ENCODE peak calls at places on chromosome 5, in ten cellular contexts. V, K, S, J, O, D, Z, M, C and E are unnamed samples.

GRCh38 chr5:150120062-150120441 is 33.7 kb upstream of the CSF1R start:
- DNase-seq in V (no peak), K (no peak), S (no peak), J (no peak), O (no peak), D (no peak), Z (no peak), M (no peak), C (no peak), E (no peak)

GRCh38 chr5:31193026-31193425 is 460 bp upstream of the CDH6 start:
- DNase-seq in V (no peak), K (no peak), S (no peak), J (no peak), O (no peak), D (no peak), Z (no peak), M (no peak), C (no peak), E (no peak)

GRCh38 chr5:126004636-126005035 is 418.6 kb upstream of the GRAMD2B start:
- DNase-seq in V (no peak), K (no peak), S (no peak), J (no peak), O (no peak), D (no peak), Z (no peak), M (peak), C (no peak), E (no peak)

GRCh38 chr5:121819661-121820261 is 31.9 kb upstream of the FTMT start:
- DNase-seq in V (no peak), K (no peak), S (no peak), J (no peak), O (no peak), D (no peak), Z (no peak), M (no peak), C (no peak), E (peak)

GRCh38 chr5:123344819-123345426 is 78.3 kb downstream of the CEP120 start:
- DNase-seq in V (peak), K (peak), S (peak), J (no peak), O (no peak), D (peak), Z (peak), M (peak), C (no peak), E (peak)

GRCh38 chr5:110092955-110093785 is 403.4 kb downstream of the MAN2A1 start:
- DNase-seq in V (no peak), K (peak), S (no peak), J (no peak), O (no peak), D (peak), Z (no peak), M (no peak), C (no peak), E (no peak)

GRCh38 chr5:159775890-159776289 is 140.4 kb upstream of the ADRA1B start:
- DNase-seq in V (no peak), K (no peak), S (peak), J (no peak), O (no peak), D (no peak), Z (no peak), M (peak), C (no peak), E (no peak)

GRCh38 chr5:65100846-65101678 is 332.3 kb downstream of the CWC27 start:
- DNase-seq in V (peak), K (peak), S (peak), J (peak), O (peak), D (peak), Z (peak), M (peak), C (peak), E (peak)

GRCh38 chr5:82312373-82312856 is 34.3 kb upstream of the RPS23 start:
- DNase-seq in V (peak), K (peak), S (peak), J (peak), O (peak), D (peak), Z (peak), M (peak), C (peak), E (peak)

GRCh38 chr5:1002271-1002546 is 6.4 kb upstream of the NKD2 start:
- DNase-seq in V (no peak), K (no peak), S (no peak), J (no peak), O (no peak), D (no peak), Z (peak), M (no peak), C (no peak), E (no peak)

GRCh38 chr5:1004598-1005361 is 3.8 kb upstream of the NKD2 start:
- DNase-seq in V (peak), K (no peak), S (no peak), J (no peak), O (no peak), D (peak), Z (peak), M (peak), C (no peak), E (peak)

GRCh38 chr5:1003296-1003937 is 5.2 kb upstream of the NKD2 start:
- DNase-seq in V (peak), K (no peak), S (no peak), J (peak), O (no peak), D (no peak), Z (peak), M (peak), C (peak), E (peak)

GRCh38 chr5:1001406-1002270 is 7.0 kb upstream of the NKD2 start:
- DNase-seq in V (no peak), K (no peak), S (no peak), J (no peak), O (no peak), D (no peak), Z (no peak), M (no peak), C (no peak), E (no peak)

GRCh38 chr5:1002836-1003235 is 5.8 kb upstream of the NKD2 start:
- DNase-seq in V (no peak), K (no peak), S (no peak), J (no peak), O (no peak), D (no peak), Z (no peak), M (no peak), C (no peak), E (no peak)
- H3K4me2 ChIP-seq in V (peak), K (no peak), S (no peak), J (no peak), O (no peak), D (no peak), Z (no peak), M (no peak), C (peak), E (no peak)

GRCh38 chr5:172188033-172188892 is at the start of gene STK10:
- DNase-seq in V (peak), K (peak), S (peak), J (peak), O (no peak), D (peak), Z (peak), M (peak), C (peak), E (peak)

GRCh38 chr5:172186114-172186695 is 1.8 kb downstream of the STK10 start:
- DNase-seq in V (no peak), K (no peak), S (no peak), J (no peak), O (no peak), D (no peak), Z (peak), M (no peak), C (no peak), E (no peak)

GRCh38 chr5:172187118-172188032 is 649 bp downstream of the STK10 start:
- DNase-seq in V (peak), K (peak), S (peak), J (peak), O (no peak), D (peak), Z (peak), M (peak), C (peak), E (peak)

GRCh38 chr5:172189693-172190296 is 1.8 kb upstream of the STK10 start:
- DNase-seq in V (no peak), K (no peak), S (no peak), J (no peak), O (no peak), D (no peak), Z (no peak), M (no peak), C (no peak), E (no peak)

GRCh38 chr5:172188893-172189692 is 1.1 kb upstream of the STK10 start:
- DNase-seq in V (no peak), K (no peak), S (peak), J (no peak), O (no peak), D (peak), Z (no peak), M (peak), C (no peak), E (no peak)
- TF ChIP-seq EZH2 in V (no peak), K (no peak), S (no peak), J (no peak), O (no peak), D (no peak), Z (no peak), M (no peak), C (no peak), E (no peak)

GRCh38 chr5:173331956-173332479 is 3.8 kb upstream of the STC2 start:
- DNase-seq in V (peak), K (peak), S (peak), J (peak), O (no peak), D (peak), Z (peak), M (peak), C (peak), E (peak)
- H3K4me2 ChIP-seq in V (peak), K (no peak), S (no peak), J (no peak), O (no peak), D (no peak), Z (no peak), M (no peak), C (peak), E (no peak)

DNA sequence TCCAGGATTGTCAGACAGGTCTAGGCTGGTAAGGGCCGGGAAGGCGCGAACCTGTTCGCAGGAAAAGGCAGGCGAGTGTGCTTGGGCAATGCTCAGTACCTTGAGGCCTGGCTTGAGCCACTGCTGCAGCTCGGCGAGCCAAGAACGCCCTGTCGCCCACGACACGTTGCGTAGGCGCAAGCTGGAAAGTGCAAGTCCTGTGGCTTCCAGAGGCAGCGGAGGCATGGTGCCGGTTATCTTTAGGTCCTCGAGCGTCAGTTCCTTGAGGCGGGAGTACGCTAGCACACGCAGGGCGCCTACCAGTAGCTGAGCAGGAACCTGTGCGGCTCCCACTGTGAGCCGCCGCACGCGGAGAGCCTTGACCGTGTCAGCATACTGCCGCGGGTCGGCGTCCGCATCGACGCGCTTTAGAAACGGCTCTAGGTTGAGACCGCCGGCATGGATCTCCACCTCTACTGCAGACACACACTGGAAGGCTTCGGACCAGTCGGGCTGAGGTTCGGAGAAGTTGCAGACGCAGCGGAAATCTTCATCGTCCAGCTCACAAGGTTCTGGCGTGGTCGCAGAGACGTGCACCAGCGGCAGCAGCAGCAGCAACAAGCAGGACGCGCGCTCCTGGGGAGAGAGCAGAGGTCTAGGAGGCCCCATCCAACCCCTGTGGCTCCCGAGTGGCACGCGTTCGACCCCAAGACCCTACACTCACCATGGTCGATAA is 452 bp downstream of the CD14 start:
- DNase-seq in V (no peak), K (no peak), S (peak), J (no peak), O (no peak), D (no peak), Z (peak), M (peak), C (no peak), E (no peak)
- TF ChIP-seq EZH2 in V (no peak), K (no peak), S (peak), J (no peak), O (no peak), D (no peak), Z (no peak), M (no peak), C (no peak), E (no peak)

GRCh38 chr5:124655943-124656459 is 90.4 kb downstream of the ZNF608 start:
- DNase-seq in V (peak), K (peak), S (peak), J (peak), O (no peak), D (no peak), Z (no peak), M (peak), C (peak), E (peak)

GRCh38 chr5:124661317-124662141 is 84.9 kb downstream of the ZNF608 start:
- DNase-seq in V (peak), K (peak), S (peak), J (peak), O (peak), D (peak), Z (no peak), M (peak), C (peak), E (peak)

GRCh38 chr5:124659798-124660197 is 86.6 kb downstream of the ZNF608 start:
- DNase-seq in V (no peak), K (no peak), S (no peak), J (no peak), O (no peak), D (no peak), Z (no peak), M (no peak), C (no peak), E (no peak)

GRCh38 chr5:124660229-124661093 is 86.0 kb downstream of the ZNF608 start:
- DNase-seq in V (peak), K (no peak), S (peak), J (peak), O (peak), D (peak), Z (no peak), M (peak), C (no peak), E (no peak)

GRCh38 chr5:124658867-124659557 is 87.4 kb downstream of the ZNF608 start:
- DNase-seq in V (no peak), K (no peak), S (no peak), J (no peak), O (no peak), D (no peak), Z (no peak), M (no peak), C (no peak), E (no peak)
- H3K4me2 ChIP-seq in V (no peak), K (no peak), S (no peak), J (peak), O (no peak), D (peak), Z (no peak), M (no peak), C (no peak), E (no peak)

GRCh38 chr5:173238312-173239232 is 3.6 kb upstream of the NKX2-5 start:
- DNase-seq in V (no peak), K (no peak), S (no peak), J (no peak), O (no peak), D (peak), Z (no peak), M (no peak), C (no peak), E (no peak)

GRCh38 chr5:173242675-173243085 is 7.7 kb upstream of the NKX2-5 start:
- DNase-seq in V (no peak), K (no peak), S (no peak), J (no peak), O (no peak), D (peak), Z (no peak), M (no peak), C (no peak), E (no peak)

GRCh38 chr5:173239233-173239593 is 4.2 kb upstream of the NKX2-5 start:
- DNase-seq in V (no peak), K (no peak), S (no peak), J (no peak), O (no peak), D (no peak), Z (no peak), M (no peak), C (no peak), E (no peak)

GRCh38 chr5:173242079-173242478 is 7.1 kb upstream of the NKX2-5 start:
- DNase-seq in V (no peak), K (no peak), S (no peak), J (no peak), O (no peak), D (peak), Z (no peak), M (no peak), C (no peak), E (no peak)

GRCh38 chr5:173240091-173241050 is 5.4 kb upstream of the NKX2-5 start:
- DNase-seq in V (no peak), K (no peak), S (no peak), J (no peak), O (no peak), D (peak), Z (no peak), M (no peak), C (no peak), E (no peak)
- TF ChIP-seq EZH2 in V (no peak), K (no peak), S (no peak), J (no peak), O (peak), D (no peak), Z (no peak), M (no peak), C (no peak), E (no peak)

GRCh38 chr5:6733411-6734242 is 20.4 kb downstream of the TENT4A start:
- DNase-seq in V (no peak), K (no peak), S (peak), J (no peak), O (no peak), D (no peak), Z (no peak), M (peak), C (no peak), E (no peak)
- H3K4me2 ChIP-seq in V (no peak), K (no peak), S (peak), J (no peak), O (no peak), D (no peak), Z (no peak), M (peak), C (no peak), E (no peak)

GRCh38 chr5:136192015-136192525 is 892 bp downstream of the SMIM32 start:
- DNase-seq in V (no peak), K (no peak), S (no peak), J (no peak), O (no peak), D (peak), Z (no peak), M (peak), C (no peak), E (peak)
- TF ChIP-seq EZH2 in V (no peak), K (no peak), S (peak), J (no peak), O (peak), D (peak), Z (no peak), M (no peak), C (no peak), E (peak)

GRCh38 chr5:142883438-142883837 is 113.3 kb downstream of the ARHGAP26 start:
- DNase-seq in V (no peak), K (no peak), S (no peak), J (no peak), O (no peak), D (no peak), Z (no peak), M (no peak), C (no peak), E (no peak)
- H3K4me2 ChIP-seq in V (no peak), K (no peak), S (peak), J (no peak), O (no peak), D (no peak), Z (no peak), M (no peak), C (no peak), E (no peak)